ENCODE peak calls at places on chromosomes 6 and 20, in nine cellular contexts. L, J, H, M, I, F, O, D and X are unnamed samples.

GRCh38 chr20:37727247-37727956 is 33.6 kb downstream of the CTNNBL1 start:
- DNase-seq in L (peak), J (no peak), H (no peak), M (no peak), I (peak), F (no peak), O (no peak), D (no peak), X (peak)

GRCh38 chr6:50180646-50181045 is 130.9 kb upstream of the DEFB112 start:
- DNase-seq in L (no peak), J (no peak), H (no peak), M (no peak), I (no peak), F (no peak), O (no peak), D (no peak), X (no peak)

GRCh38 chr20:46640536-46641311 is 10.5 kb downstream of the SLC13A3 start:
- DNase-seq in L (no peak), J (no peak), H (no peak), M (no peak), I (no peak), F (no peak), O (no peak), D (no peak), X (no peak)

GRCh38 chr6:41768545-41769308 is 11.0 kb downstream of the FRS3 start:
- DNase-seq in L (no peak), J (no peak), H (no peak), M (no peak), I (no peak), F (no peak), O (no peak), D (no peak), X (no peak)

GRCh38 chr20:3767434-3768341 is at the start of gene ADISSP:
- DNase-seq in L (peak), J (peak), H (peak), M (peak), I (peak), F (peak), O (peak), D (peak), X (peak)

GRCh38 chr20:59184880-59185447 is 21.3 kb downstream of the ZNF831 start:
- DNase-seq in L (peak), J (no peak), H (no peak), M (no peak), I (no peak), F (no peak), O (no peak), D (no peak), X (peak)

GRCh38 chr20:26218301-26218700 is 521.6 kb upstream of the ZNF337 start:
- DNase-seq in L (no peak), J (no peak), H (no peak), M (no peak), I (no peak), F (no peak), O (no peak), D (no peak), X (no peak)

GRCh38 chr20:35491823-35492222 is 36.4 kb downstream of the CEP250 start:
- DNase-seq in L (no peak), J (no peak), H (no peak), M (no peak), I (peak), F (no peak), O (no peak), D (no peak), X (no peak)

GRCh38 chr6:143677577-143677890 is 231 bp upstream of the PHACTR2 start:
- DNase-seq in L (no peak), J (no peak), H (no peak), M (no peak), I (no peak), F (no peak), O (no peak), D (no peak), X (no peak)

GRCh38 chr6:14953806-14954205 is 292.1 kb upstream of the JARID2 start:
- DNase-seq in L (no peak), J (no peak), H (no peak), M (no peak), I (no peak), F (no peak), O (no peak), D (no peak), X (no peak)

GRCh38 chr6:61200444-61200843 is 1085.6 kb downstream of the KHDRBS2 start:
- DNase-seq in L (no peak), J (no peak), H (no peak), M (no peak), I (no peak), F (no peak), O (no peak), D (no peak), X (no peak)

GRCh38 chr6:71375676-71376075 is 87.1 kb downstream of the OGFRL1 start:
- DNase-seq in L (no peak), J (no peak), H (no peak), M (no peak), I (no peak), F (no peak), O (peak), D (no peak), X (no peak)

GRCh38 chr6:37709250-37709931 is 11.7 kb upstream of the MDGA1 start:
- DNase-seq in L (no peak), J (no peak), H (no peak), M (no peak), I (no peak), F (no peak), O (no peak), D (no peak), X (no peak)

GRCh38 chr6:169724554-169725269 is 412 bp upstream of the PHF10 start:
- DNase-seq in L (no peak), J (peak), H (peak), M (peak), I (no peak), F (no peak), O (peak), D (peak), X (peak)

GRCh38 chr20:52552181-52552872 is 360.7 kb upstream of the ZFP64 start:
- DNase-seq in L (peak), J (no peak), H (no peak), M (no peak), I (peak), F (peak), O (no peak), D (no peak), X (peak)

GRCh38 chr6:54861846-54862616 is 15.5 kb downstream of the FAM83B start:
- DNase-seq in L (no peak), J (no peak), H (no peak), M (no peak), I (no peak), F (no peak), O (peak), D (no peak), X (no peak)

GRCh38 chr6:51396583-51396982 is 577.9 kb downstream of the TFAP2B start:
- DNase-seq in L (no peak), J (no peak), H (no peak), M (no peak), I (no peak), F (no peak), O (no peak), D (no peak), X (no peak)

GRCh38 chr20:63519765-63520593 is 586 bp upstream of the PPDPF start:
- DNase-seq in L (no peak), J (peak), H (peak), M (peak), I (no peak), F (no peak), O (peak), D (peak), X (peak)

GRCh38 chr20:39112196-39112743 is 150.1 kb downstream of the DHX35 start:
- DNase-seq in L (peak), J (no peak), H (no peak), M (peak), I (peak), F (no peak), O (peak), D (peak), X (peak)

DNA sequence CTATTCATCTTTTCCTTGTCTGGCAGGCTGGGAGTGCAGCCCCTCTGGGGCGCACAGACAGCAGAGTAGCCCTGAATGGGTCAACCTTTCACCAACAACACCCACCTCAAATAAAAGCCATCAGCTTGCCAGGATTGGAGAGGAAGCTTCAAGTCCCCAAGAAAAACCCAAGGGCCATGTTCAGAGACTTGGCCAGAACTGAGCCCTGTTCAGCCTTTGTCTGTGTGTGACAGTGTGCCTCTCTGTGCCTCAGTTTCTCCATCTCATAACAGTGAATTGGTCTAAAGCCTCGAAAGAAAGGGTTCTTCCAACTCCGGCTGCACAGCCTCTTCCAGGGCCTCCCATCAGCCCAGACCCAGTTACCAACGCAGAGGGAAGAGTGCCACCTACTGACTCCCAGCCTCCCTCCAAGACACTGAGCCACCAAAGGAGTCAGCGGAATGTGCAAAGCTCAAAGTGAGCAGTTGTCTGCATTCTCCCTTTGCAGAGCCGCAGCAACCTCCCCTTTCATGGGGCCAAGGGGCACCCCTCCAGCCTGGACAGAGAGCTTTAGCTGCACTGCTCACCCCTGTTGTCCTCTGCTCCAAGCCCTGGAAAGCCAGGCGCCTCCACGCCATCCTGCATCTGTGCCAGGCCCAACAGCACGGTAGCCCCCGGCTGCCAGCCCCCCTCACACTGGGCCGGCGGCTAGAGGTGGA is 82.7 kb upstream of the TOP1 start:
- DNase-seq in L (peak), J (no peak), H (no peak), M (peak), I (peak), F (no peak), O (peak), D (peak), X (peak)
- TF ChIP-seq CTCF in L (peak), J (peak), H (peak), M (peak), I (peak), F (peak), O (no peak), D (no peak), X (peak)

DNA sequence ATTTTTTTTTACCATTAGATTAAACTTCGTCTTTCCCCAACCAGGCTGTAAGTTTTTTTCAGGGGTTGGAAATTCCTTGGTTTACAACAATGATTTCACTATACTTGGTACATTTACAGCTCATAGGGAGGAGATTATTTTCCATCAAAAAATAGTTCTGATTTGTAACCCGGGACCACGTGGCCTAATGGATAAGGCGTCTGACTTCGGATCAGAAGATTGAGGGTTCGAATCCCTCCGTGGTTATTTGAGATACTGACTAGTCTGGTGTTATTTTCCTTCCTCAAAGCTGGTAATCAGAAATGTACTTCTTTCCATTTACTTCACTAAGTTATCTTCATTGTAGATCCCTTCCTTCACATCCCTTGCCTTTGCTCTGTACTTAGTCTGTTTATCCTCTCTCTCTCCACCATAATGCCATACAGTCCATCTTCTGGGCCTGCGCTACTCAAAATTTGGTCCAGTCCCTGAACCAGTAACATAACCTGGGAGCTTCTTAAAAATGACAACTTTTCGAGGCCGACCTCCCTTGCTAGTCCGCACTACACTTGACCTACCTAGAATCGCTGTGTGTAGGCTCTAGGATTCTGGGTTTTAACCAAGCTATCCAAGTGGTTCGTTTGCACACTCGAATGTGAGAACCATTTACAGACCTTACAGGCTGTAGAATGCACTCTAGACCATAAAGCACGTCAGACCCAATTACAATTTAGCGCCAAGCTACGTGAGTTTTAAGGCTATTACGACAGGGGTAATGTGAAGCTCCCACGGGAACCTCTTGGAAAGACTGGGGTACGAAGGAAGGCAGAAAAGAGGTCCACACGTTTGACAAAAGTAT is 42.1 kb upstream of the BTN3A2 start:
- DNase-seq in L (peak), J (no peak), H (peak), M (no peak), I (peak), F (peak), O (peak), D (peak), X (peak)
- TF ChIP-seq CTCF in L (no peak), J (no peak), H (no peak), M (no peak), I (no peak), F (no peak), O (no peak), D (no peak), X (no peak)

DNA sequence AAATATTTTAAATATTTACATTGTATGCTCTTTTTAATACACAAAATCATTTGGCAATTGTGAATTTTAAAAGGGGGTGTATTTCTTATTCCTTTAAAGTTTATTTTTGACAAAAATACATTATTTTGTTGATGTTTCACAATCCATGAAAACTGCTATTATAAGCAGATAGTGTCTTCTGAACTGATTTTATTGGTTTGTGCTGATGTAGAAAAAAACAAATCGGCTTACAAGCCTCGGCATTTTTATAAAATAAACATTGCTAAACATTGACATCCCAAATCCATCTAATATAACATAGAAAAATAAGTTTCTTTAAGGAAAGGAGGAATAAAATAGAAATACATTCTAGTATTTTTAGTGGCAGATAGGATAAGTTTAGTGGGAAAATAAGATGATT is 634.7 kb downstream of the GRIK2 start:
- DNase-seq in L (no peak), J (no peak), H (no peak), M (no peak), I (no peak), F (no peak), O (no peak), D (no peak), X (no peak)
- TF ChIP-seq CTCF in L (no peak), J (no peak), H (no peak), M (no peak), I (no peak), F (no peak), O (no peak), D (no peak), X (no peak)

DNA sequence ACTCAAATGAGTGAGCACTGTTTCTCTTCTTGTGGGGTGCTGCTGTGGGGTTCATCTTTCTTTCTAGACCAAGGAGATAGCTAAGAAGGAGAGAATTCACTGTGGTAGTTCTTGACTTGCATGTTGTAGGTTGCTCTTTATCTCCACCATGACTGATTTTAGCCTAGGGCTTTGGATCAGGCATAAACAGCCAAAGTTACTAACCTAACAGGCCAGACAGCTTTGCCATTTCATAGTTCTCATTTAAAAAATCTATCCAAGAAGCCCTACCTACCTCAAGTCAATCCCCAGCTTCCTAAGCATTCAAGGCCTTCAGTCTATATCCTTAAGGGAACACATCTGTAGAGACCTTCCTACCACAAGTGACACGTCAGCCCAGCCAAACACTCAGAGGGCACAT is 107.9 kb upstream of the CARMIL1 start:
- DNase-seq in L (no peak), J (no peak), H (no peak), M (no peak), I (no peak), F (no peak), O (no peak), D (no peak), X (no peak)
- TF ChIP-seq CTCF in L (no peak), J (no peak), H (no peak), M (no peak), I (no peak), F (no peak), O (no peak), D (no peak), X (no peak)